ENCODE peak calls at places on chromosomes 4 and X, in four cellular contexts. Q, L, P and D are unnamed samples.
A peak's percentile ranks its signal among the peaks of the same experiment; 100 is the strongest.

GRCh38 chrX:18961686-18962085 is 22.2 kb downstream of the PHKA2 start:
- DNase-seq in Q (no peak), L (no peak), P (no peak), D (no peak)

GRCh38 chr4:60805500-60806313 is 394.4 kb upstream of the ADGRL3 start:
- DNase-seq in Q (no peak), L (no peak), P (no peak), D (peak; percentile 19)

GRCh38 chr4:152563209-152563608 is 27.3 kb upstream of the FBXW7 start:
- DNase-seq in Q (no peak), L (no peak), P (no peak), D (no peak)

GRCh38 chrX:40359593-40359992 is 221.2 kb upstream of the ATP6AP2 start:
- DNase-seq in Q (no peak), L (no peak), P (no peak), D (no peak)

GRCh38 chr4:3611778-3612177 is 79.6 kb upstream of the LRPAP1 start:
- DNase-seq in Q (peak; percentile 57), L (no peak), P (no peak), D (no peak)

GRCh38 chr4:67234296-67234695 is 311.0 kb downstream of the CENPC start:
- DNase-seq in Q (no peak), L (no peak), P (no peak), D (no peak)

GRCh38 chr4:185304944-185305690 is 90.6 kb downstream of the LRP2BP start:
- DNase-seq in Q (no peak), L (no peak), P (peak; percentile 10), D (peak; percentile 46)

GRCh38 chr4:80500593-80500992 is 165.1 kb downstream of the CFAP299 start:
- DNase-seq in Q (no peak), L (no peak), P (peak; percentile 42), D (no peak)

GRCh38 chrX:56758456-56758855 is 29.4 kb downstream of the NBDY start:
- DNase-seq in Q (no peak), L (no peak), P (no peak), D (no peak)

GRCh38 chr4:74486905-74487304 is 42.0 kb downstream of the AREG start:
- DNase-seq in Q (no peak), L (no peak), P (no peak), D (no peak)

GRCh38 chrX:21932277-21932996 is 8.1 kb upstream of the SMS start:
- DNase-seq in Q (no peak), L (no peak), P (no peak), D (no peak)

GRCh38 chr4:131091896-131092295 is 1995.9 kb downstream of the C4orf33 start:
- DNase-seq in Q (no peak), L (no peak), P (no peak), D (no peak)

GRCh38 chrX:38233891-38234807 is 13.5 kb upstream of the SRPX start:
- DNase-seq in Q (no peak), L (no peak), P (no peak), D (no peak)

GRCh38 chr4:17577660-17578481 is 873 bp downstream of the LAP3 start:
- DNase-seq in Q (peak; percentile 90), L (peak; percentile 42), P (peak; percentile 35), D (peak; percentile 39)

GRCh38 chrX:108018659-108019381 is 26.0 kb upstream of the VSIG1 start:
- DNase-seq in Q (no peak), L (no peak), P (no peak), D (no peak)

GRCh38 chr4:106355193-106355592 is 13.4 kb downstream of the GIMD1 start:
- DNase-seq in Q (no peak), L (no peak), P (no peak), D (no peak)

GRCh38 chr4:30619679-30620078 is 100.5 kb upstream of the PCDH7 start:
- DNase-seq in Q (no peak), L (no peak), P (no peak), D (no peak)

GRCh38 chr4:161948026-161948770 is 215.6 kb downstream of the FSTL5 start:
- DNase-seq in Q (no peak), L (no peak), P (no peak), D (no peak)

GRCh38 chrX:15349046-15349445 is 13.7 kb upstream of the PIGA start:
- DNase-seq in Q (no peak), L (no peak), P (peak; percentile 6), D (peak; percentile 24)

GRCh38 chrX:129769467-129770154 is 10.1 kb upstream of the SASH3 start:
- DNase-seq in Q (no peak), L (no peak), P (peak; percentile 91), D (no peak)

GRCh38 chr4:8599657-8600056 is 7.1 kb downstream of the CPZ start:
- DNase-seq in Q (no peak), L (no peak), P (no peak), D (no peak)

GRCh38 chrX:113959912-113960626 is 623.8 kb upstream of the HTR2C start:
- DNase-seq in Q (no peak), L (no peak), P (no peak), D (no peak)

GRCh38 chr4:175824110-175824509 is 12.0 kb upstream of the GPM6A start:
- DNase-seq in Q (no peak), L (no peak), P (no peak), D (no peak)

GRCh38 chrX:11899091-11899490 is 141.1 kb downstream of the MSL3 start:
- DNase-seq in Q (no peak), L (no peak), P (no peak), D (no peak)

GRCh38 chrX:102840871-102841705 is 96.0 kb upstream of the RAB40AL start:
- DNase-seq in Q (no peak), L (no peak), P (no peak), D (no peak)

GRCh38 chr4:56757821-56758400 is 63.6 kb downstream of the SPINK2 start:
- DNase-seq in Q (peak; percentile 90), L (no peak), P (peak; percentile 60), D (peak; percentile 45)

GRCh38 chrX:125205084-125205917 is 114.4 kb upstream of the TEX13C start:
- DNase-seq in Q (peak; percentile 85), L (peak; percentile 49), P (no peak), D (no peak)

GRCh38 chr4:8142556-8142955 is 16.1 kb downstream of the ABLIM2 start:
- DNase-seq in Q (no peak), L (no peak), P (no peak), D (no peak)

GRCh38 chr4:16199132-16199531 is 27.1 kb downstream of the TAPT1 start:
- DNase-seq in Q (no peak), L (no peak), P (no peak), D (no peak)

GRCh38 chr4:74659576-74660411 is 134.5 kb downstream of the BTC start:
- DNase-seq in Q (no peak), L (no peak), P (no peak), D (no peak)

GRCh38 chrX:72621163-72621562 is 48.5 kb upstream of the HDAC8 start:
- DNase-seq in Q (no peak), L (no peak), P (no peak), D (no peak)

GRCh38 chrX:138986235-138986634 is 274.7 kb upstream of the FGF13 start:
- DNase-seq in Q (no peak), L (no peak), P (no peak), D (no peak)

GRCh38 chrX:3990569-3990968 is 277.1 kb upstream of the PRKX start:
- DNase-seq in Q (no peak), L (no peak), P (peak; percentile 5), D (no peak)

GRCh38 chr4:70714061-70714468 is 7.7 kb upstream of the RUFY3 start:
- DNase-seq in Q (no peak), L (no peak), P (no peak), D (no peak)

GRCh38 chrX:23434356-23434884 is 99.8 kb downstream of the PTCHD1 start:
- DNase-seq in Q (peak; percentile 83), L (peak; percentile 77), P (no peak), D (no peak)

GRCh38 chr4:95153182-95153581 is 395.4 kb downstream of the BMPR1B start:
- DNase-seq in Q (no peak), L (no peak), P (no peak), D (no peak)

GRCh38 chr4:8182858-8183725 is 16.0 kb upstream of the SH3TC1 start:
- DNase-seq in Q (peak; percentile 96), L (peak; percentile 91), P (no peak), D (no peak)

GRCh38 chr4:73103799-73104503 is 34.4 kb upstream of the COX18 start:
- DNase-seq in Q (no peak), L (no peak), P (no peak), D (no peak)

GRCh38 chr4:73104695-73105094 is 35.2 kb upstream of the COX18 start:
- DNase-seq in Q (no peak), L (no peak), P (no peak), D (no peak)

GRCh38 chr4:73098713-73099112 is 29.2 kb upstream of the COX18 start:
- DNase-seq in Q (no peak), L (no peak), P (no peak), D (no peak)

DNA sequence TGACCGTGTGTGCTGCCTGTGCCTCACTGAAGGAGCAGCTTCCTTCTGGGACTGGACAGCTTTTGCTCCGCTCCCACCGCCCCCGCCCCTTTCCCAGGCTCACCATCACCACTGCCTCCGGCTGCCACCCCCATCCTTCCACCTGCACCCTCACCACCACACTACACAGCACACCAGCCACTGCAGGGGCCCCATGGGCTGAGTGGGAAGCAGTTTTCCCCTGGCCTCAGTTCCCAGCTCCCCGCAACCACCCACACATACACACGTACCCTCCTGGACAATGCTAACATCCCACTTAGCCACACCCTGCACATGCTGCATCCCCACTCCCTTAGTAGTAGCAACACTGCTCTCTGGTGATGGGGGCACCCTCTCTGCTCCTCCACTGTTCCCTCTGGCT is 29.6 kb upstream of the COX18 start:
- DNase-seq in Q (no peak), L (no peak), P (no peak), D (no peak)
- H3K36me3 ChIP-seq in Q (peaks cover 21% of the 10 kb centered on the region), L (peaks cover 84% of the 10 kb centered on the region), P (peaks cover 84% of the 10 kb centered on the region), D (peaks cover 45% of the 10 kb centered on the region)

GRCh38 chr4:83548151-83548905 is 12.4 kb downstream of the GPAT3 start:
- DNase-seq in Q (peak; percentile 82), L (peak; percentile 58), P (peak; percentile 38), D (no peak)
- H3K27ac ChIP-seq in Q (peak overlapping the region; percentile 54), L (peak overlapping the region; percentile 93), P (no peak overlapping the region), D (no peak overlapping the region)

DNA sequence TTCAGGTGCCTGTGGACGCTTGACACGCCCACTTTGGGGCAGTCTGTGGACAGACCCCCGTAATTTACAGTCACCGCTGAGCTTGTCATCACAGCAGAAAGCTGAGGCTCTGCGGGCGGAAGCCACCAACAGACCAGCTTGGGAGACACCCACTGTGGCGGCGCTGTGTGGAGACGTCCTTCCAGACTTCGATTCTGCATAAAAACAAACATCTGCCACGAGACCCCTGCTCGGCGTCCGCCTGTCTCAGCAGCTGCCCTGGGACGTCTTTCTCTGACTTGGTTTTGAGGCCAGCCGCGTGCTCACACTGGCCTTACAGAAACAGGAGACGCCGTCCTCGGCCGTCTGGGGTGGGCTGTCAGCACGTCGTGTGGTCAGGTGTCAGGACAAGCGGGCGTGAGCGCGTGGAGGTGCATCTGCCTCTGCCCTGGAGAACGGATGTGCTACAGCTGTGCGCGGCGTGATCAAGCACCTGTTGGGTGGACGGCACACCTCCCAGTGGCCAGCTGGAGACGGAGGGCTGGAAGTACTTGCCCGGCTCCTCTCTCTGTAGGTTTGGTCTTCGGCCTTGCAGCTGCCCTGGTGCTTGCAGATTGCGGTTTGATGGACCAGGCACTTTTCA is 37.5 kb downstream of the PIGG start:
- DNase-seq in Q (peak; percentile 71), L (no peak), P (no peak), D (no peak)
- H3K36me3 ChIP-seq in Q (peaks cover 8% of the 10 kb centered on the region), L (peaks cover 65% of the 10 kb centered on the region), P (peaks cover 67% of the 10 kb centered on the region), D (peaks cover 34% of the 10 kb centered on the region)

DNA sequence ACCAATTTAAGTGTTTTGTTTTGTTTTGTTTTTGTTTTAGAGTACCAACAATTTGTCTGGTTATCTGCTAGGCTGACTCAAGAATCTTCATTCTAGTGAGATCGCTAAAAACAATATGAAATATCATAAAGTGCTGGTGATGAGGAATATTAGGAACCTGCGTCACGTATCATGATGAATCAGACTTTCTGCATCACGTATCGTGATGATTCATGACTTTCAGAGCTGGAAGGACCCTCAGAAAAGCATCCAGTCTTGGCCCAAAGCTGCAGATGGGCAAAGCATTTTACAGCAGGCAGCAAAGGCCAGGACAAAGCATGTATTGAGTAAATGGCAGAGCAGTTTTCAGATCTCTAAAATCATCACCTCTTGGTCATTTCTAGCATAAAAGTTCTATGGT is 278.0 kb upstream of the BOD1L1 start:
- DNase-seq in Q (no peak), L (no peak), P (no peak), D (no peak)
- H3K27ac ChIP-seq in Q (no peak overlapping the region), L (no peak overlapping the region), P (no peak overlapping the region), D (no peak overlapping the region)